ENCODE peak calls at places on chromosomes 3 and 15, in six cellular contexts. Y, Z, B, S, D and W are unnamed samples.

GRCh38 chr15:38647683-38648082 is 83.1 kb upstream of the RASGRP1 start:
- DNase-seq in Y (no peak), Z (no peak), B (no peak), S (no peak), D (no peak), W (peak)

GRCh38 chr3:172776049-172776717 is 25.7 kb downstream of the ECT2 start:
- DNase-seq in Y (no peak), Z (no peak), B (no peak), S (no peak), D (no peak), W (peak)

GRCh38 chr15:51244366-51244977 is 93.9 kb downstream of the CYP19A1 start:
- DNase-seq in Y (no peak), Z (no peak), B (no peak), S (no peak), D (no peak), W (peak)

GRCh38 chr15:43493687-43494472 is 924 bp upstream of the TP53BP1 start:
- DNase-seq in Y (no peak), Z (no peak), B (peak), S (no peak), D (no peak), W (no peak)

GRCh38 chr3:120681506-120682038 is 467 bp downstream of the HGD start:
- DNase-seq in Y (no peak), Z (no peak), B (no peak), S (no peak), D (no peak), W (no peak)

GRCh38 chr3:98817546-98817945 is 54.4 kb downstream of the ST3GAL6 start:
- DNase-seq in Y (peak), Z (no peak), B (peak), S (no peak), D (no peak), W (peak)

GRCh38 chr3:127612966-127613365 is 14.8 kb downstream of the MCM2 start:
- DNase-seq in Y (no peak), Z (peak), B (no peak), S (no peak), D (no peak), W (no peak)

GRCh38 chr3:48663489-48664312 is 1.0 kb upstream of the CELSR3 start:
- DNase-seq in Y (peak), Z (peak), B (peak), S (peak), D (peak), W (peak)

GRCh38 chr15:57321973-57322601 is 54.2 kb upstream of the CGNL1 start:
- DNase-seq in Y (no peak), Z (no peak), B (peak), S (no peak), D (no peak), W (no peak)

GRCh38 chr3:101695779-101696372 is 9.4 kb upstream of the RPL24 start:
- DNase-seq in Y (no peak), Z (no peak), B (no peak), S (no peak), D (no peak), W (peak)

GRCh38 chr3:60948488-60948887 is 302.8 kb downstream of the FHIT start:
- DNase-seq in Y (no peak), Z (no peak), B (no peak), S (no peak), D (no peak), W (peak)

GRCh38 chr3:122146466-122146865 is 37.0 kb upstream of the CASR start:
- DNase-seq in Y (no peak), Z (no peak), B (no peak), S (no peak), D (no peak), W (no peak)

GRCh38 chr3:186180891-186181471 is 72.1 kb upstream of the ETV5 start:
- DNase-seq in Y (no peak), Z (no peak), B (no peak), S (no peak), D (no peak), W (no peak)

GRCh38 chr15:77002954-77003912 is 8.3 kb downstream of the PSTPIP1 start:
- DNase-seq in Y (no peak), Z (peak), B (no peak), S (peak), D (no peak), W (no peak)

GRCh38 chr3:114879059-114880031 is 267.7 kb downstream of the ZBTB20 start:
- DNase-seq in Y (no peak), Z (no peak), B (no peak), S (no peak), D (no peak), W (peak)

GRCh38 chr15:85667491-85668424 is 127.0 kb downstream of the KLHL25 start:
- DNase-seq in Y (peak), Z (no peak), B (no peak), S (no peak), D (no peak), W (peak)

GRCh38 chr3:188234172-188234571 is 80.2 kb downstream of the LPP start:
- DNase-seq in Y (no peak), Z (no peak), B (no peak), S (no peak), D (no peak), W (peak)

GRCh38 chr15:101613130-101614000 is 38.8 kb downstream of the TM2D3 start:
- DNase-seq in Y (no peak), Z (no peak), B (peak), S (peak), D (peak), W (peak)

GRCh38 chr15:96553931-96554330 is 223.4 kb downstream of the NR2F2 start:
- DNase-seq in Y (no peak), Z (no peak), B (no peak), S (no peak), D (no peak), W (no peak)

GRCh38 chr15:29671308-29671981 is 150.8 kb downstream of the TJP1 start:
- DNase-seq in Y (no peak), Z (no peak), B (no peak), S (no peak), D (no peak), W (peak)

GRCh38 chr3:161422171-161422693 is 50.9 kb upstream of the SPTSSB start:
- DNase-seq in Y (no peak), Z (no peak), B (no peak), S (no peak), D (no peak), W (no peak)

GRCh38 chr3:49454457-49454856 is 15.6 kb upstream of the DAG1 start:
- DNase-seq in Y (no peak), Z (no peak), B (peak), S (no peak), D (no peak), W (no peak)

GRCh38 chr3:71339049-71339448 is 244.5 kb downstream of the FOXP1 start:
- DNase-seq in Y (no peak), Z (no peak), B (no peak), S (no peak), D (no peak), W (no peak)
- H3K4me3 ChIP-seq in Y (no peak), Z (no peak), B (no peak), S (no peak), D (no peak), W (no peak)

DNA sequence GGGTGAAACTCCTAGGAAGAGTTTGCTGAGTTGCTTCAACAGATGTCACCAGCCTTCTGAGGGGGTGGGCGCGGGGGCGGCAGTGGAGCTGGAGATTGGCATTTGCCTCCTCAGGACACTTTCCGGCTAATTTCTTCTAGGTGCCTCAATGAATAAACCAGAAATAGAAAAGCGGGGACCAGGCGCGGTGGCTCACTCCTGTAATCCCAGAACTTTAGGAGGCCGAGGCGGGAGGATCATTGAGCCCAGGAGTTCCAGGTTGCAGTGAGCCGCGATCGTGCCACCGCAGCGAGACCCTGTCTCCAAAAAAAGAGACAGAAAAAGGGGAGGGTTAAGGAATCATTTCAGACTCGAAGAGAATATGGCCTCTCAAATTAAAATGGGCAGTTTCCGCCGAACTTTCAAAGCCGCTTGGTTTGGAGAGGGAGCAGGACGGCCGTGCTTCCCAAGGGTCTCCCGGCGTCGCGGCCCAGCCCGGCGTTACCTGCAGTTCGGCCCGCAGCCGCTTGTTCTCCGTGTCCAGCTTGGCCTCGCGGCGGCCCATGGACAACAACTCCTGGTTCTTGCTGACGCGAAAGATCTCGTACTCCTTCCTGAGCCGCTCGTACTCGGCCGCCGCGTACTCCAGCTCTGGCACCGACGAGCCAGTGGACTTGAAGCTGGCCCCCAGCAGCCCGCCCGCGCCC is 587 bp downstream of the NPHP3 start:
- DNase-seq in Y (no peak), Z (peak), B (peak), S (peak), D (peak), W (peak)
- TF ChIP-seq CTCF in Y (no peak), Z (peak), B (no peak), S (peak), D (no peak), W (peak)

GRCh38 chr3:71421820-71422566 is 161.5 kb downstream of the FOXP1 start:
- DNase-seq in Y (no peak), Z (no peak), B (no peak), S (no peak), D (no peak), W (no peak)
- H3K4me3 ChIP-seq in Y (no peak), Z (no peak), B (no peak), S (no peak), D (no peak), W (no peak)

DNA sequence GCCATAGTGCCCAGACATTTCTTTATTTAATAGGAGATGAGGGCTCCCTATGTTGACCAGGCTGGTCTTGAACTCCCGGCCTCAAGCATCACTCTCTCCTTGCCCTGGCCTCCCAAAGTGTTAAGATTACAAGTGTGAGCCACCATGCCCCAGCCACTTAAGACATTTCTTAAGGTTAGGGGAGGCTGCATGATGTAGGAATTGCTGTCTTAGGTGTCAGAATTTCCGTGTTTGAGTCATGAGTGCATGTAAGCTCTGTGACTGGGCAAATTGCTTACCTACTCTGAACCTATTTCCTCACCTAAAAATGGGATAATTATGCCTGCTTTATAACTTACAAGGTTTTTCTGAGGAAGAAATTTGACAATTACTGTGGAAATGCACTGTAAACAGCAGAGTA is 34.2 kb upstream of the SIAH2 start:
- DNase-seq in Y (no peak), Z (no peak), B (no peak), S (no peak), D (no peak), W (peak)
- TF ChIP-seq CTCF in Y (no peak), Z (no peak), B (no peak), S (no peak), D (no peak), W (no peak)

GRCh38 chr15:75203908-75204263 is 2.2 kb downstream of the C15orf39 start:
- DNase-seq in Y (no peak), Z (no peak), B (no peak), S (no peak), D (no peak), W (no peak)
- H3K4me3 ChIP-seq in Y (peak), Z (peak), B (peak), S (peak), D (peak), W (peak)

GRCh38 chr15:64096486-64097431 is 977 bp downstream of the SNX1 start:
- DNase-seq in Y (no peak), Z (no peak), B (no peak), S (no peak), D (no peak), W (peak)
- TF ChIP-seq CTCF in Y (peak), Z (no peak), B (peak), S (no peak), D (no peak), W (peak)

DNA sequence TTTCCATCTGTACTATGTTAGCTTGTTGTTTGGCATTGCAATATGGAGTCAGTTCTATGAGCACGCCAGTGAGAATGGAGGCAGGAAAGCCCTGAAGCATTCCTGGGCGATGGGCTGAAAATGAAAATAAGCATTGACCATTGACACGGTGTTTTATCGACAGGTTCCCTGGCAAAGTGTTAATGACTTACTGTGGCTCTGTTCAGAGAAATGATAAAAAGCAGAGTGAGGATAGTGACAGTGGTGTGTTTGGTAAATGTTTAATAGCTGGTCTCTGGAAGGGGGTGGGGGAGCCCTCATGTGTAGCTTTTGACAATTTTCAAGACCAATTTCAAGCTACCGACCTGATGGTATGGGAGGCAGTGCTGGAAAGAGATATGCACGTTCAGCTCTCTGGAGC is 341.8 kb upstream of the ROBO2 start:
- DNase-seq in Y (no peak), Z (no peak), B (no peak), S (no peak), D (no peak), W (no peak)
- H3K4me3 ChIP-seq in Y (no peak), Z (no peak), B (no peak), S (no peak), D (no peak), W (no peak)

GRCh38 chr15:79067969-79068368 is 22.6 kb downstream of the RASGRF1 start:
- DNase-seq in Y (no peak), Z (no peak), B (no peak), S (no peak), D (no peak), W (no peak)
- TF ChIP-seq CTCF in Y (no peak), Z (no peak), B (no peak), S (no peak), D (no peak), W (no peak)

GRCh38 chr15:63521405-63522142 is 17.2 kb downstream of the USP3 start:
- DNase-seq in Y (no peak), Z (no peak), B (no peak), S (no peak), D (no peak), W (peak)
- H3K4me3 ChIP-seq in Y (no peak), Z (no peak), B (no peak), S (no peak), D (no peak), W (no peak)

DNA sequence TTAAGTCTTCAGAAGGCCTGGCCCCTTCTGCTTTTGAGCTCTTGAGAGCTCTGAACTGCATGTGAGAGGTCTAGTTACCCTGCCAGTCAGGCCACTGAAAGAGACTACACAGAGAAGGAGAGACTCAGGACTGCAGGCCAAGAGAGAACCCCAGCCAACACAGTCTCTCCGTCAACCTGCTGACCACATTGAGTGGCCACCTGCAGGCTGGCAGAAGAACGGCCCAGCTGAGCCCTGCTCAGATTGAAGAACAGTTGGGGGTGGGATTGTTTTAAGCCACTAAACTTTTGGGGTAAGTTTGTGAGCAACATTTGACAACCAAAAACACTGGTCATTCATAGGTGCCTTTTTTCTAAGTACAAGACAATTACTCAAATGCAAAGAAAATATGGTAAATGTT is 273.5 kb upstream of the CCDC54 start:
- DNase-seq in Y (no peak), Z (no peak), B (no peak), S (no peak), D (no peak), W (no peak)
- TF ChIP-seq CTCF in Y (no peak), Z (no peak), B (no peak), S (no peak), D (no peak), W (no peak)